ENCODE peak calls at places on chromosomes 6 and 20, in four cellular contexts. R, I, Q and A are unnamed samples.

GRCh38 chr20:50245561-50246366 is 55.1 kb downstream of the CEBPB start:
- DNase-seq in Q (no peak), R (no peak), I (no peak), A (peak)

GRCh38 chr6:147204060-147204785 is at the start of gene STXBP5:
- DNase-seq in I (peak), R (no peak), Q (peak), A (peak)

GRCh38 chr20:34541264-34541901 is 17.1 kb upstream of the MAP1LC3A start:
- DNase-seq in I (no peak), R (no peak), Q (no peak), A (no peak)

GRCh38 chr20:56859039-56859750 is 230.1 kb downstream of the TFAP2C start:
- DNase-seq in I (no peak), Q (no peak), R (no peak), A (no peak)

GRCh38 chr6:89216411-89216810 is 747 bp downstream of the GABRR1 start:
- DNase-seq in I (no peak), R (no peak), Q (no peak), A (no peak)

GRCh38 chr20:8851446-8851845 is 217.4 kb upstream of the PLCB4 start:
- DNase-seq in Q (peak), I (no peak), R (no peak), A (no peak)

GRCh38 chr6:3585320-3585935 is 128.6 kb upstream of the SLC22A23 start:
- DNase-seq in Q (no peak), R (no peak), I (no peak), A (peak)

GRCh38 chr6:98627129-98627775 is 207.1 kb upstream of the POU3F2 start:
- DNase-seq in Q (no peak), R (no peak), I (no peak), A (no peak)

GRCh38 chr6:112269165-112269564 is 14.8 kb upstream of the LAMA4 start:
- DNase-seq in R (no peak), Q (no peak), I (no peak), A (peak)

GRCh38 chr6:81793811-81794210 is 41.3 kb upstream of the TENT5A start:
- DNase-seq in I (no peak), Q (no peak), R (no peak), A (peak)

GRCh38 chr6:37904590-37904989 is 85.1 kb downstream of the ZFAND3 start:
- DNase-seq in I (no peak), R (no peak), Q (no peak), A (no peak)

GRCh38 chr6:108927927-108928326 is 79.7 kb downstream of the ARMC2 start:
- DNase-seq in Q (no peak), I (no peak), R (no peak), A (no peak)

GRCh38 chr6:145669627-145670034 is 65.7 kb downstream of the EPM2A start:
- DNase-seq in Q (no peak), I (no peak), R (no peak), A (peak)

GRCh38 chr6:53461041-53461656 is 83.8 kb downstream of the GCLC start:
- DNase-seq in R (peak), I (no peak), Q (no peak), A (no peak)

GRCh38 chr6:110284877-110285276 is 73.3 kb downstream of the METTL24 start:
- DNase-seq in Q (peak), R (no peak), I (no peak), A (no peak)

GRCh38 chr6:11277275-11278206 is 45.1 kb upstream of the NEDD9 start:
- DNase-seq in I (peak), R (peak), Q (no peak), A (peak)

GRCh38 chr6:143465546-143465945 is 14.9 kb downstream of the PEX3 start:
- DNase-seq in I (no peak), Q (no peak), R (no peak), A (no peak)

GRCh38 chr20:33803921-33804337 is 7.2 kb upstream of the CHMP4B start:
- DNase-seq in R (no peak), Q (no peak), I (no peak), A (peak)

GRCh38 chr6:23659125-23659524 is 466.9 kb upstream of the NRSN1 start:
- DNase-seq in R (no peak), I (peak), Q (peak), A (peak)

GRCh38 chr6:169220068-169220964 is 33.3 kb downstream of the THBS2 start:
- DNase-seq in Q (peak), I (no peak), R (no peak), A (no peak)

GRCh38 chr6:148074735-148075134 is 267.9 kb upstream of the SASH1 start:
- DNase-seq in Q (no peak), I (no peak), R (no peak), A (no peak)

GRCh38 chr20:17759449-17759848 is 59.7 kb downstream of the BANF2 start:
- DNase-seq in R (no peak), Q (no peak), I (no peak), A (no peak)

GRCh38 chr6:15507221-15507620 is 155.6 kb downstream of the DTNBP1 start:
- DNase-seq in R (no peak), I (no peak), Q (no peak), A (no peak)

GRCh38 chr6:30357678-30358339 is 12.9 kb downstream of the RPP21 start:
- DNase-seq in I (peak), R (no peak), Q (peak), A (peak)

GRCh38 chr6:328924-329323 is 36.6 kb downstream of the DUSP22 start:
- DNase-seq in R (no peak), I (no peak), Q (no peak), A (no peak)

GRCh38 chr20:22985212-22985611 is 49.9 kb upstream of the SSTR4 start:
- DNase-seq in R (no peak), Q (no peak), I (no peak), A (no peak)
- TF ChIP-seq MXI1 in R (no peak), Q (no peak), I (no peak), A (no peak)

GRCh38 chr6:87636313-87636712 is 46.4 kb downstream of the ORC3 start:
- DNase-seq in Q (no peak), R (no peak), I (no peak), A (no peak)

GRCh38 chr6:87637106-87637505 is 47.2 kb downstream of the ORC3 start:
- DNase-seq in R (no peak), I (no peak), Q (no peak), A (no peak)

GRCh38 chr6:87645080-87645479 is 55.1 kb downstream of the ORC3 start:
- DNase-seq in I (no peak), Q (no peak), R (no peak), A (no peak)

GRCh38 chr6:87639373-87639772 is 49.4 kb downstream of the ORC3 start:
- DNase-seq in I (no peak), Q (no peak), R (no peak), A (no peak)

DNA sequence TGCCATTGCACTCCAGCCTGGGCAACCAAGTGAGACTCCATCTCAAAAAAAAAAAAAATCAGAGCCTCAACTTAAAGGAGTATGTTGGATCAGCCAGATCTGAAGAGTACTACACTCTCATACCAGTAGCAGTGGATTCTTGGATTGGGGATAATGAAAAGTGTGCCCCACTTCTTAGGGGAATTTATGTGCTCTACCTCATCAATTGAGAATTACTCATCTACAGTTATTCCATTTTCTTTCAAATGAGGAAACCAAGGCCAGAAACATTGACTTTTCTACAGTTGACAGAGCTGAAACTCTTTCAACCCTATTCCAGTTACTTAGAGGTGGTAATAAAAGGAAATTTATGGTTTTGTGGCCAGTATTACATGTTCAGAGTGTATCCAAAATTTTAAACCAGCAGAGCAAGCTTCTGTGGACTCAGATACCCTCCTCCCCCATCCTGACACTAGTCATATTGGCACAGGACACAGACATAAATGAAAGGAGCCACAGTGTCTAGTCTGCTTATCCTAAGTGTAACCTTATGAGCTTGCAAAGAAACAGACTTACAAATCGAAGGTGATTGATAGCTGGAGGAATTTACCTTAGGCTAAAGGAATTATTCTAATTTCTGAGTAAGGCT is 51.2 kb downstream of the ORC3 start:
- DNase-seq in Q (no peak), R (no peak), I (peak), A (no peak)
- TF ChIP-seq MXI1 in Q (no peak), R (no peak), I (no peak), A (no peak)

DNA sequence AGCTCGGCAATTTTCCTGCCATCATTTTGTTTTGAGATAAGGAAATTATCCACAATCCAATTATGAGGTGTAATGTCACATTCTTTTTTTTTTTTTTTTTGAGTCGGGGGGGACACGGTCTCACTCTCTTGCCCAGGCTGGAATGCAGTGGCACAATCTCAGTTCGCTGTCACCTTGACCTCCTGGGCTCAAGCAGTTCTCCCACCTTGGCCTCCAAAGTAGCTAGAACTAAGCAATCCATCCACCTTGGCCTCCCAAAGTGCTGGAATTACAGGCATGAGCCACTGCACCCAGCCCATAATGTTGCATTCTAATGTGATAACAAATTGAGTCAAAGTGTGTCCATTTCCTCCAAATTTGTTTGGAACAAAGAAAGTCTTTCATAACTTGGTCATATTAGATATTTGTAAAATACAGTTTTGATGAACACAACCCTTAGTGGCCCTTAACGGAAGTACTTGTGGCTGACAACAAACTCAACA is 144.1 kb upstream of the AFDN start:
- DNase-seq in I (no peak), R (no peak), Q (no peak), A (no peak)
- TF ChIP-seq MXI1 in I (no peak), R (no peak), Q (no peak), A (no peak)

GRCh38 chr20:59042796-59043621 is 423 bp upstream of the PRELID3B start:
- DNase-seq in Q (peak), I (peak), R (peak), A (peak)
- TF ChIP-seq MXI1 in Q (peak), I (no peak), R (no peak), A (no peak)

DNA sequence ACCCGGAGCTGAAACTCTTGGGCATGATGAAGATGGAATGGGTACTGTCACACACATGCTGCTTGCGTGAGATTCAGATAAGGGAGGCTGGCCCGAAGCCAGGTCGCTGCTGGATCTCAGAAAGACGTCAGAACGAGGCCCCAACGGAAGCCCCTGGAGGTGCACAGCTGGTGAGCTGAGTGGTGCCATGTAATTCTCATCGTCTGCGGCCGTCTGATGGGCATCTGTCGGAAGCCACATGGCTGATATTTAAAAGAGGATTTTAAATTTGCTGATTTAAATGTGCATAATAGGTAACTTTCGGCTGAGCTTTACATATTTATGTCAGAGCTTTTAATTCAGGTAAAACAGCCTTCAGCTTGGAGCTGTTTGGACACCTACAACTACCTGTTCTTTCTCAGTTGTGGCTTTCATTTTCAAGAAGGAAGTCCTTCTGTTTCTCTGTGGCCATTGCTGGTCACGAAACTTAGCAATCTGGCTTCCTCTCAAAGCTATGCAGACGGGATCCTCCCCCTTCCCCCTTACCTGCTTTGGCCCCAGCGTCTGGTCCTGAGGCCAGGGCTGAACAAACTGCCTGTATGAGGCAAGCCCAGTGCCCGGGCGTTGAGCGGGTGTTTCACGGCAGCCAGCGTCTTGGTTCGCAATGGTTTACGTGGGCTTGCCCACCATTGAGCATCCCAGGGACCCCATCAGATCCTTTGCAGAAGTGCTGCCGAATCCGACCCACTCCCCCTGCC is 9.2 kb downstream of the SLCO4A1 start:
- DNase-seq in I (no peak), R (peak), Q (peak), A (peak)
- TF ChIP-seq MXI1 in I (no peak), R (no peak), Q (peak), A (no peak)

GRCh38 chr6:157761926-157762325 is 61.1 kb upstream of the SNX9 start:
- DNase-seq in I (no peak), Q (no peak), R (no peak), A (no peak)

GRCh38 chr6:157761331-157761921 is 61.6 kb upstream of the SNX9 start:
- DNase-seq in I (no peak), Q (no peak), R (peak), A (peak)

GRCh38 chr6:157763894-157764345 is 59.1 kb upstream of the SNX9 start:
- DNase-seq in R (peak), I (no peak), Q (no peak), A (no peak)

GRCh38 chr6:157763129-157763893 is 59.7 kb upstream of the SNX9 start:
- DNase-seq in I (peak), Q (no peak), R (no peak), A (peak)

GRCh38 chr6:157762636-157763035 is 60.4 kb upstream of the SNX9 start:
- DNase-seq in I (peak), R (no peak), Q (no peak), A (no peak)
- TF ChIP-seq MXI1 in I (no peak), R (peak), Q (no peak), A (no peak)

GRCh38 chr20:312067-312466 is 13.3 kb upstream of the SOX12 start:
- DNase-seq in I (no peak), Q (no peak), R (no peak), A (no peak)

GRCh38 chr20:311603-312002 is 13.7 kb upstream of the SOX12 start:
- DNase-seq in Q (no peak), R (no peak), I (no peak), A (no peak)

GRCh38 chr20:313402-313801 is 11.9 kb upstream of the SOX12 start:
- DNase-seq in I (no peak), R (no peak), Q (no peak), A (no peak)

GRCh38 chr20:316316-317068 is 8.9 kb upstream of the SOX12 start:
- DNase-seq in R (no peak), Q (no peak), I (no peak), A (peak)

DNA sequence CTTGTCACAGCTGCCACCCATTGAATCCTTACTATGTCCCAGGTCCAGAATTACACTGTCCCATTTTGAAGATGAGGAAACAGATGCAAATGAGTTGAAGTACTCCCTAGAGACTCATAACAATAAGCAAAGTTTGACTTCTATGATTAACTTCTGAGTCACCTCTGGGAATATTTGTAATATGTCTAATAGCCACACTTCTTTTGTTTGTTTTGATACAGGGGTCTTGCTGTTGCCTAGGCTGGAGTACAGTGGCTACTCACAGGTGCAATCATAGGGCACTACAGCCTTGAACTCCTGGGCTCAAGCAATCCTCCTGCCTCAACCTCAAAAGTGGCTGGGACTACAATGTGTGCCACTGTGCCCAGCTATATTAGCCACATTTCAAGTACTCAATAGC is 11.4 kb upstream of the SOX12 start:
- DNase-seq in I (peak), Q (no peak), R (no peak), A (peak)
- TF ChIP-seq MXI1 in I (no peak), Q (no peak), R (no peak), A (no peak)

GRCh38 chr6:36386495-36387439 is 702 bp downstream of the ETV7 start:
- DNase-seq in I (no peak), Q (peak), R (no peak), A (peak)
- TF ChIP-seq MXI1 in I (no peak), Q (no peak), R (no peak), A (no peak)

DNA sequence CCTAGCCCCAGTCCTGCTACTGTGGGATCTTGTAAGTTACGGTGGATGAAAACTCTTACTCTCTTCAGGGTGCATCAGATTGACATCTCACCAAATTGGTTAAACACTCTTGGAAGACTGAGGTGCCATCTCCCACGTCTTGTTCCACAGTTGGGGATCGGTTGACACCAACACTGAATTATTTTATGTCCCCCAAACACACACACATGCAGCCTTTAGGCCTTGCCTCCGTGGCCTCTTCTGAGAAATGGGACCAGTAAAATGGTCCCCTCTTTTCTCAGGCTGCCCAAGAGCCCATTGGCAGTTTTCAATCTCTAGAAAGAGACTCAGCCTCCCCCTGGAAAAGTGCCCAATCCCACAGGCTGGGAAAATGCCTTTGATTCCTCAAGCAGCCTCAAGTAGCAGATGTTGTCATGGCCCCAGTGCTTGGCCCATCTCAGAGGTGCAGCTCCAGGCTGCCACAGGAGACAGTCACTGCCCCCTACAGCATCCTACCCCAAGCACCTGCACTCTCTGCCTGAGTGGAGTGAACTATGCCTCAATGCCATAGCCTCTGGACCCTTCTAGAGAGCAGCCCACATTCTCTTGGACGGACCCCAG is 163.9 kb downstream of the ANKRD60 start:
- DNase-seq in I (no peak), Q (no peak), R (no peak), A (no peak)
- TF ChIP-seq MXI1 in I (no peak), Q (no peak), R (no peak), A (no peak)

DNA sequence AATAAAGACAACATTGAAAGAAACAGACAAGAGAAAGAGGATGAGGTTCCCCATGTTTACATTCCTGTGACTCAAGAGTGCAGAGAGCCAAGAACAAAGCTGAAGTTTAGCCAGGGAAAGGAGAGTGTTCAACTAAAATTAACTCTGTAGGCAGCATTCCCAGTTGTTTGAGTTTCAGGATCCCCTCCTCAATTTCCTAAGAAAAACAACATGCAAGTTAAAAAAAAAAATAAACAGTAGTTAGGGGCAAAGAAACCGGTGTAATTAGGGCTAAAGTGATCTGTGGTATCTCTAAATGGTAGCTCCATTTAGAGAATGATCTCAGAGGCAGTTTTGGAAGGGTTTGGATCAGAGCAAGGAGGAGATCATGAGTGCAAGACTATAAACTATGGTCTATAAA is 30.9 kb upstream of the RAB23 start:
- DNase-seq in R (no peak), I (no peak), Q (no peak), A (peak)
- TF ChIP-seq MXI1 in R (no peak), I (no peak), Q (no peak), A (no peak)